ENCODE peak calls at places on chromosomes 13 and 19, in six cellular contexts. One of them, this sample, is unnamed. For H3K4me1, the result is how much of the 10 kb centered on the place peaks cover.

GRCh38 chr13:36212789-36213188 is 1.6 kb downstream of the SOHLH2 start:
- DNase-seq in lung: no peak
- DNase-seq in heart right ventricle: no peak
- DNase-seq in breast epithelium: no peak
- DNase-seq in uterus: no peak
- DNase-seq in heart left ventricle: no peak
- DNase-seq in this sample: no peak

GRCh38 chr19:47598407-47599349 is 10.3 kb upstream of the BICRA start:
- DNase-seq in heart right ventricle: no peak
- DNase-seq in lung: peak
- DNase-seq in heart left ventricle: peak
- DNase-seq in breast epithelium: peak
- DNase-seq in uterus: peak
- DNase-seq in this sample: peak

GRCh38 chr13:84080748-84081530 is 198.7 kb upstream of the SLITRK1 start:
- DNase-seq in lung: no peak
- DNase-seq in heart right ventricle: no peak
- DNase-seq in uterus: no peak
- DNase-seq in breast epithelium: no peak
- DNase-seq in heart left ventricle: no peak
- DNase-seq in this sample: no peak

GRCh38 chr19:35265126-35265995 is 3.4 kb upstream of the USF2 start:
- DNase-seq in heart right ventricle: no peak
- DNase-seq in uterus: peak
- DNase-seq in breast epithelium: no peak
- DNase-seq in lung: no peak
- DNase-seq in heart left ventricle: no peak
- DNase-seq in this sample: peak

GRCh38 chr13:54513254-54513653 is 1484.6 kb downstream of the OLFM4 start:
- DNase-seq in uterus: no peak
- DNase-seq in heart right ventricle: no peak
- DNase-seq in heart left ventricle: no peak
- DNase-seq in lung: no peak
- DNase-seq in breast epithelium: no peak
- DNase-seq in this sample: no peak

GRCh38 chr19:2607712-2608601 is 94.5 kb downstream of the GNG7 start:
- DNase-seq in heart right ventricle: no peak
- DNase-seq in lung: no peak
- DNase-seq in breast epithelium: no peak
- DNase-seq in uterus: no peak
- DNase-seq in heart left ventricle: no peak
- DNase-seq in this sample: no peak

GRCh38 chr19:33246729-33247440 is 21.2 kb upstream of the SLC7A10 start:
- DNase-seq in lung: no peak
- DNase-seq in breast epithelium: no peak
- DNase-seq in heart left ventricle: no peak
- DNase-seq in uterus: no peak
- DNase-seq in heart right ventricle: no peak
- DNase-seq in this sample: no peak

GRCh38 chr13:27135023-27135422 is 36.6 kb downstream of the USP12 start:
- DNase-seq in heart left ventricle: no peak
- DNase-seq in heart right ventricle: no peak
- DNase-seq in uterus: no peak
- DNase-seq in lung: no peak
- DNase-seq in breast epithelium: no peak
- DNase-seq in this sample: no peak

GRCh38 chr19:48006762-48007161 is 12.3 kb downstream of the ELSPBP1 start:
- DNase-seq in breast epithelium: no peak
- DNase-seq in heart right ventricle: no peak
- DNase-seq in lung: no peak
- DNase-seq in heart left ventricle: no peak
- DNase-seq in uterus: no peak
- DNase-seq in this sample: no peak

GRCh38 chr13:41458939-41459753 is 1.8 kb downstream of the RGCC start:
- DNase-seq in breast epithelium: peak
- DNase-seq in lung: peak
- DNase-seq in uterus: no peak
- DNase-seq in heart right ventricle: peak
- DNase-seq in heart left ventricle: peak
- DNase-seq in this sample: peak

GRCh38 chr13:24361852-24362366 is 52.5 kb downstream of the C1QTNF9 start:
- DNase-seq in heart left ventricle: no peak
- DNase-seq in breast epithelium: no peak
- DNase-seq in heart right ventricle: no peak
- DNase-seq in uterus: no peak
- DNase-seq in lung: no peak
- DNase-seq in this sample: no peak

GRCh38 chr19:21328402-21328801 is 808 bp downstream of the ZNF708 start:
- DNase-seq in uterus: no peak
- DNase-seq in heart left ventricle: no peak
- DNase-seq in heart right ventricle: no peak
- DNase-seq in breast epithelium: no peak
- DNase-seq in lung: no peak
- DNase-seq in this sample: no peak

GRCh38 chr19:6260912-6261636 is 18.7 kb downstream of the MLLT1 start:
- DNase-seq in lung: no peak
- DNase-seq in heart right ventricle: no peak
- DNase-seq in heart left ventricle: no peak
- DNase-seq in breast epithelium: no peak
- DNase-seq in uterus: no peak
- DNase-seq in this sample: no peak

GRCh38 chr19:15199652-15200574 is 882 bp downstream of the NOTCH3 start:
- DNase-seq in heart left ventricle: no peak
- DNase-seq in lung: no peak
- DNase-seq in heart right ventricle: no peak
- DNase-seq in breast epithelium: no peak
- DNase-seq in uterus: no peak
- DNase-seq in this sample: peak

GRCh38 chr13:106755542-106755941 is 187.6 kb upstream of the ARGLU1 start:
- DNase-seq in lung: no peak
- DNase-seq in uterus: no peak
- DNase-seq in breast epithelium: no peak
- DNase-seq in heart left ventricle: no peak
- DNase-seq in heart right ventricle: no peak
- DNase-seq in this sample: no peak
- H3K4me1 ChIP-seq in lung: under half
- H3K4me1 ChIP-seq in uterus: under half
- H3K4me1 ChIP-seq in breast epithelium: under half
- H3K4me1 ChIP-seq in heart left ventricle: under half
- H3K4me1 ChIP-seq in heart right ventricle: under half
- H3K4me1 ChIP-seq in this sample: under half

DNA sequence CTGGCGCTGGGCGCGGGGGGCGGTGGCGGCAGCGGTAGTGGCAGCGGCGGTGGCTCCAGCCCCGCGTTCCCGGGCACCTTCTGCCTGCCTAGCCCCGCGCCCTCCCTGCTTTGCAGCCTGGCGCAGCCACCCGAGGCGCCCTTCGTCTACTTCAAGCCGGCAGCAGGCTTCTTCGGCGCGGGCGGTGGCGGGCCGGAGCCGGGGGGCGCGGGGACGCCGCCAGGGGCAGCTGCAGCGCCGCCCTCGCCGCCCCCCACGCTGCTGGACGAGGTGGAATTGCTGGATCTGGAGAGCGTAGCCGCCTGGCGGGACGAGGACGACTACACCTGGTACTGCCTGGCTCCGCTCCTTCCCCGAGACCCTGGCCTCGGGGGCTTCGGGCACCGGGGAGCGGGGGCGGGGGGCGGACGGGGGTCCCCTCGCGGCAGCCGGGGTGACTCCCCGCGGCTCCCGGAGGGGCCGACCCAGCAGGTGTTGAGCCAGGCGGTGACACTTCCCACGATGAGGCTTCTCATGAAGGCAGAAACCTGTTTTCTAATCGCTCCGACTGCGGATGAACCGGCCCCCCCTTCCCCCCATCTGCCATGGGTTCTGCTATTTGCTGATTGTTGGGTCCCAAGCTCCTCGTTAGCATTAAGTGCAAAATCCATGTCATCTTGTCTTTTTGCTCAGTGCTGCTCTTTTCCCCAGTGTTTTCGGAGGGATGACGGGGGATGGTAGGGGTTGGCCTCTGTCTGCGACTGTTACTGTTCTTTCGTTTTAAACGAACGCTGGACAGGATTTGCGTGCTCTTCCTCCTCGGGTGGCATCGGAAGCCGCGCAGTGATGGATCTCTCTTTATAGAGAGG is 948 bp downstream of the SLAIN1 start:
- DNase-seq in lung: peak
- DNase-seq in breast epithelium: no peak
- DNase-seq in heart right ventricle: peak
- DNase-seq in uterus: peak
- DNase-seq in heart left ventricle: peak
- DNase-seq in this sample: peak
- TF ChIP-seq CTCF in lung: no peak
- TF ChIP-seq CTCF in breast epithelium: no peak
- TF ChIP-seq CTCF in heart right ventricle: no peak
- TF ChIP-seq CTCF in uterus: no peak
- TF ChIP-seq CTCF in heart left ventricle: no peak
- TF ChIP-seq CTCF in this sample: no peak

GRCh38 chr13:112917056-112917664 is 51.9 kb upstream of the MCF2L start:
- DNase-seq in uterus: no peak
- DNase-seq in heart right ventricle: no peak
- DNase-seq in breast epithelium: no peak
- DNase-seq in heart left ventricle: no peak
- DNase-seq in lung: no peak
- DNase-seq in this sample: no peak
- H3K27ac ChIP-seq in uterus: no peak
- H3K27ac ChIP-seq in heart right ventricle: no peak
- H3K27ac ChIP-seq in breast epithelium: no peak
- H3K27ac ChIP-seq in heart left ventricle: no peak
- H3K27ac ChIP-seq in lung: no peak
- H3K27ac ChIP-seq in this sample: no peak

DNA sequence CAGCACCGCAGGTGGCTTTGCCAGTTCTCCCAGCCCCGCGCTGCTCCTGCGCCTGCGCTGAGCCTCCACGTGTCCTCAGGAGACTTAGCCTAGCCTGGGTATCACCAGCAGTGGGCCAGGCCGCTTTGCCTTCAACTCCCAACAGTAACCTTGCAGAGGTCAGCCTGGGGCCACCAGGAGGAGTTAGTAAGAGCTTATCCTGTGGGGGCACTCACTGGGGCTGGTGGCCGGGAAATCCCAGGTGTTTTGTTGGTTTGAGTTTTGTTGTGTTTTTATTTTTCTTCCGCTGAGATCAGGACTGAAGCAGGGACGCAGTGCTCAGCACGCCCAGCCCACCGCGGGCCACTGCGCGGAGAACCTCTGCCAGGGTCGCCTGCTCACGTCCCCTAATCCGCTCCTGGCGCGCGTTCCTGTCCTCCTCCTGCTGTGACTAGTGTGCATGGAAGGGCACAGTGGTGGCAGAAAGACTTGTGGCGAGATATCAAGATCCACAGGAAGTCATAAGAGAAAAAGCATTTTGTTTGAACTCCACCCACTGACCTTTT is 207.4 kb upstream of the RFC3 start:
- DNase-seq in lung: no peak
- DNase-seq in uterus: no peak
- DNase-seq in heart left ventricle: peak
- DNase-seq in breast epithelium: no peak
- DNase-seq in heart right ventricle: peak
- DNase-seq in this sample: peak
- H3K4me1 ChIP-seq in lung: under half
- H3K4me1 ChIP-seq in uterus: under half
- H3K4me1 ChIP-seq in heart left ventricle: under half
- H3K4me1 ChIP-seq in breast epithelium: under half
- H3K4me1 ChIP-seq in heart right ventricle: under half
- H3K4me1 ChIP-seq in this sample: under half

GRCh38 chr13:97945792-97946419 is 7.6 kb upstream of the IPO5 start:
- DNase-seq in heart left ventricle: no peak
- DNase-seq in heart right ventricle: no peak
- DNase-seq in uterus: no peak
- DNase-seq in lung: no peak
- DNase-seq in breast epithelium: no peak
- DNase-seq in this sample: no peak
- TF ChIP-seq CTCF in heart left ventricle: no peak
- TF ChIP-seq CTCF in heart right ventricle: no peak
- TF ChIP-seq CTCF in uterus: no peak
- TF ChIP-seq CTCF in lung: no peak
- TF ChIP-seq CTCF in breast epithelium: no peak
- TF ChIP-seq CTCF in this sample: no peak

DNA sequence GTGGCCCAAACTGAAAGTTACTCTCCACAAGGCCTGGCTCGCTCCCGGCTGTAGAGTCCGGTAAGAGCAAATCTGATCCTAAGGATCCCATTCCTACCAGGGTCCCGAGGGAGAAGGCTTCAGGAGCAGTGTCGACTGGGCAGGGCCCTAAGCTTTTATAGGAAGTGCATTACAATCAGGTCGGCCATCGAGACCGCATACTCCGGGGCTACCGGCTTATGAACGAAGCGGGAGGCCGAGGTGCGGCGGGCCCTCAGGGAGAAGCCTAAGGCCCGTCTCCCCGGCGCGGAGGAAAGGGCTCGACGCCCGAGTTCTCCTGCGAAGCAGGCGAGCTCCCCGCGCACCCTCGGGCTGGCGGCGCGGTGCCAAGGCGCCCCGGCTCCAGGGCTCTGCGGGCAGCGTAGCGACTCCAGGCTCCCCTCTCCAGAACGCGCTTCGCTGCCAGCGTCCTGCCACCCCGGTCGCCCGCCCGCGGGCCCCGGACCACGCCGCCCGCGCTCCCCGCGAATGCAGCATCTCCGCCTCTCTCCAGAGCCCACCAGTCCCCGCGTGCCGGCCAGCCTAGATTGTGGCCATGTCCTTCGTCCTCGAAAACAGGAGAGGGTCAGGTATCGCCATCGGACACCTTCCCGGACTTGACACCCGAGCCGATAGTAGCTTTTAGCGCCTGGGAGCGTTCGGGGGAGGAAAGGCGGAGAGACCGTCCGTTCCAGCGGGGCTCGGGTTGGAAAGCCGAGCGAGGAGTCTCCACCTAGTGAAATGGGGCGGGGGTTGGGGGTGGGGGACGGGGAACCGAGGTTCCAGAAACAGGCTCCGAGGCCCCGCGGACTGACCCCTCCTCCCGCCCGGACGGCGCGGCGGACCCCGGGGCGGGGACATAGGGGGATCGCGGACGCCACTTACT is 1.3 kb downstream of the EFNB2 start:
- DNase-seq in uterus: peak
- DNase-seq in heart right ventricle: peak
- DNase-seq in breast epithelium: no peak
- DNase-seq in heart left ventricle: peak
- DNase-seq in lung: peak
- DNase-seq in this sample: peak
- H3K27ac ChIP-seq in uterus: peak
- H3K27ac ChIP-seq in heart right ventricle: peak
- H3K27ac ChIP-seq in breast epithelium: peak
- H3K27ac ChIP-seq in heart left ventricle: peak
- H3K27ac ChIP-seq in lung: peak
- H3K27ac ChIP-seq in this sample: peak

DNA sequence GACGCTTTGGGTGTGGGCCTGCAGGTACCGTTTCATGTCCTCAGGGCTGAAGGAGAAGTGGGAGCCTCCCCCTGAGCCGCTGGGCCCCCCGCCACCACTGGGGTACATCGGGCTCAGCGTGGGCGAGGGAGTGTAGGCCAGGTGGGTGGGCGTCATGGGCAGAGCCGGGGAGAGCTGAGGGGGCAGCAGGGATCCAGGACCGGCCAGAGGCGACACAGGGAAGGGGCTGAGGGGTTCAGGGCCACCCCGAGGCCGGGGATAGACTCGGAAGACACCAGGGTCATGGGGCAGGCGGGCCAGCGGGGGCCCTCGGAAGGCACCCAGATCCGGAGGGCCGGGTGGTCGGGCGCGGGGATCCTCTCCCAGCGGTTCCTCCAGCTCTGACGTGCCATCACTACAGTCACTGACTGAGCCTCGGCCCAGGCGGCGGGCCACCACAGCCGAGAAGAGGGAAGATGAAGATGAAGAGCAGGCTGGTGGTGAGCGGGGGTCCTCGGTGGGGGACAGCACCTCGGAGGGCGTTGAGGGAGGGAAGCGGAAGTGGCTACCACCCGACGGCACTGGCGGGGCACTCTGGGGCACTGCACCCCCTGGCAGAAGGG is 5.7 kb downstream of the ERF start:
- DNase-seq in lung: no peak
- DNase-seq in breast epithelium: no peak
- DNase-seq in heart left ventricle: no peak
- DNase-seq in heart right ventricle: no peak
- DNase-seq in uterus: no peak
- DNase-seq in this sample: no peak
- H3K4me1 ChIP-seq in lung: under half
- H3K4me1 ChIP-seq in breast epithelium: under half
- H3K4me1 ChIP-seq in heart left ventricle: half or more
- H3K4me1 ChIP-seq in heart right ventricle: half or more
- H3K4me1 ChIP-seq in uterus: under half
- H3K4me1 ChIP-seq in this sample: under half

This sample was measured in prostate gland.